ENCODE peak calls at places on chromosomes 5 and 9, in nine cellular contexts. R, G, O, X, E, M, Y, C and B are unnamed samples.
A peak's percentile ranks its signal among the peaks of the same experiment; 100 is the strongest.

GRCh38 chr5:150656191-150657132 is 4.6 kb upstream of the MYOZ3 start:
- DNase-seq in M (peak; percentile 68), E (peak; percentile 95), R (peak; percentile 86), X (no peak), G (no peak), C (peak; percentile 88), Y (peak; percentile 84), O (no peak), B (peak; percentile 58)

GRCh38 chr9:133568186-133568585 is 33.7 kb downstream of the ADAMTSL2 start:
- DNase-seq in Y (no peak), O (no peak), E (no peak), M (no peak), G (no peak), C (no peak), R (no peak), X (no peak), B (no peak)

GRCh38 chr5:132746592-132747063 is 598 bp upstream of the CCNI2 start:
- DNase-seq in C (no peak), E (no peak), M (peak; percentile 22), X (no peak), R (no peak), Y (peak; percentile 15), G (peak; percentile 10), O (no peak), B (peak; percentile 49)

GRCh38 chr5:6504677-6505414 is 56.2 kb downstream of the UBE2QL1 start:
- DNase-seq in X (no peak), E (peak; percentile 57), G (no peak), Y (no peak), C (no peak), M (no peak), R (no peak), O (peak; percentile 8), B (peak; percentile 22)

GRCh38 chr5:96354237-96354636 is 78.8 kb downstream of the PCSK1 start:
- DNase-seq in M (no peak), E (no peak), R (no peak), C (no peak), Y (no peak), X (no peak), G (no peak), O (no peak), B (no peak)

GRCh38 chr9:92071634-92072033 is 43.6 kb downstream of the SPTLC1 start:
- DNase-seq in Y (no peak), M (no peak), E (no peak), O (no peak), C (no peak), G (no peak), R (no peak), X (no peak), B (no peak)

GRCh38 chr5:98296426-98296825 is 477.0 kb upstream of the RGMB start:
- DNase-seq in C (no peak), O (peak; percentile 14), X (no peak), E (no peak), Y (no peak), G (peak; percentile 42), R (no peak), M (peak; percentile 52), B (no peak)

GRCh38 chr9:94801685-94802084 is 75.2 kb downstream of the AOPEP start:
- DNase-seq in Y (no peak), R (no peak), G (no peak), C (no peak), O (peak; percentile 29), X (no peak), M (peak; percentile 42), E (no peak), B (no peak)

DNA sequence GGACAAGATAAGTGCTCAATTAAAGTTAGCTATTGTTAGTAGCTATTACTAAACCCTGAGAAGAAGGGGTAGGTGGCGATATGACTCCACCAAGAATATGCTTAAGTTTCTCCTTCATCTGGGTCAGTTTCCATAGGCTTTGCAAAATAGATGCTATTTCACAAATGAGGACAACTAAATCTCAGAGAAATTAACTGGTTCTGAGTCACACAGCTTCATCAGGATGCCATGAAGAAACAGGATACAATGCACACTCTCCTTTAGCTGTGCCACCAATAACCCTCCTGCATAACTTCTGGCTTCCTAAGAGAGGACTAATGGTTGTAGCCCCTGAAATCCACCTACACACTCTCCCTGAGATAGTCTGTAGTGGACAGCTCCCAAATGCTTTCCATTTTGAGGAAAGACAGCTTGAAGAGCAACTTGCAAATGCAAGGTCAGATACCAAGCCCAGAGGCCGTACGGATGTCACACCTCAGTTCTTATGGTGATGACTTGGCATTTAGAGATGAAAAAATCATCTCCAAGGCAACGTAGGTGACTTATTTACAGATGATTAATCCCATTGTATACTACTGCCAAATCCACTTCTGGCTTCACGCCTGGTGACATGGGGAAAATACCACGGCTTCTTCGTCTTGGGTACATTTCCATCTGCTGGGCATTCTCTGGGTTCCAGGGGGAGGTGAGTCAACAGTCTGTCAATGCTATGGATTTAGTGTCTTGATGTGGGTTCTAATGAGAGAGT is 251.4 kb upstream of the IL12B start:
- DNase-seq in O (peak; percentile 97), E (no peak), M (peak; percentile 80), Y (no peak), X (no peak), R (no peak), G (peak; percentile 58), C (no peak), B (peak; percentile 100)
- TF ChIP-seq CTCF in O (peak; percentile 36), E (no peak), M (peak; percentile 31), Y (no peak), X (no peak), R (peak; percentile 34), G (peak; percentile 27), C (no peak), B (no peak)

DNA sequence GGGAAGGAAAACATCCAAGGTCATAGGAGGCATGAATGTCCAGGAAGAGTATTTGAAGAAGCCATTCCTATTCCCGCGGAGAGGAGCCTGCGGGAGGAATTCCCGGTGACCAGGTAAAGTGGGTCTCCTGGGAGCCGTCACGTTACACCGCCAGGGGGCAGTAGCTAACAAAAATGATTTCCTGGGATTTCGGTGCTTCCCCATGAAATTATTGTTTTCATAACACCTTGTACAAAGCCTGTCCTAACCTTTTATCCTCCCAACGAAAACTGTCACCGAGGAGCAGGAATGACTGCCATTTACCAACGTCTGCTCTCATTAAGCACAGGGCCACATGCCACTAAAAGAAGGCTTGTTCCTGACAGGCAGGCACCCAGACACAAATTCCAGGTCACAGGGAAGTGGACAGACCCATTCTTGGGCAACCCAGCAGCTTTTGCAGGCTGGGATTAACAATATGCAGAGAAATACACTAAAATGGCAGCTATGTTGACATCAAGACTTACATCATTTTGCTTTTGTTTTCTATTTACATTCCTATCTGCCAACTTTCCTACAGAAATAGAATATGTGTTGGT is 41.2 kb upstream of the CTSL start:
- DNase-seq in M (peak; percentile 36), E (peak; percentile 89), R (peak; percentile 58), X (peak; percentile 51), C (no peak), Y (no peak), G (peak; percentile 4), O (peak; percentile 46), B (peak; percentile 70)
- TF ChIP-seq CTCF in M (peak; percentile 66), E (no peak), R (peak; percentile 87), X (no peak), C (peak; percentile 62), Y (peak; percentile 69), G (peak; percentile 85), O (peak; percentile 80), B (peak; percentile 67)

GRCh38 chr5:120813551-120813950 is 349.5 kb downstream of the PRR16 start:
- DNase-seq in C (no peak), R (no peak), G (no peak), M (no peak), O (no peak), Y (no peak), E (no peak), X (no peak), B (no peak)

GRCh38 chr5:120818128-120818527 is 354.0 kb downstream of the PRR16 start:
- DNase-seq in X (no peak), E (no peak), G (no peak), C (no peak), M (no peak), O (no peak), Y (no peak), R (no peak), B (no peak)

DNA sequence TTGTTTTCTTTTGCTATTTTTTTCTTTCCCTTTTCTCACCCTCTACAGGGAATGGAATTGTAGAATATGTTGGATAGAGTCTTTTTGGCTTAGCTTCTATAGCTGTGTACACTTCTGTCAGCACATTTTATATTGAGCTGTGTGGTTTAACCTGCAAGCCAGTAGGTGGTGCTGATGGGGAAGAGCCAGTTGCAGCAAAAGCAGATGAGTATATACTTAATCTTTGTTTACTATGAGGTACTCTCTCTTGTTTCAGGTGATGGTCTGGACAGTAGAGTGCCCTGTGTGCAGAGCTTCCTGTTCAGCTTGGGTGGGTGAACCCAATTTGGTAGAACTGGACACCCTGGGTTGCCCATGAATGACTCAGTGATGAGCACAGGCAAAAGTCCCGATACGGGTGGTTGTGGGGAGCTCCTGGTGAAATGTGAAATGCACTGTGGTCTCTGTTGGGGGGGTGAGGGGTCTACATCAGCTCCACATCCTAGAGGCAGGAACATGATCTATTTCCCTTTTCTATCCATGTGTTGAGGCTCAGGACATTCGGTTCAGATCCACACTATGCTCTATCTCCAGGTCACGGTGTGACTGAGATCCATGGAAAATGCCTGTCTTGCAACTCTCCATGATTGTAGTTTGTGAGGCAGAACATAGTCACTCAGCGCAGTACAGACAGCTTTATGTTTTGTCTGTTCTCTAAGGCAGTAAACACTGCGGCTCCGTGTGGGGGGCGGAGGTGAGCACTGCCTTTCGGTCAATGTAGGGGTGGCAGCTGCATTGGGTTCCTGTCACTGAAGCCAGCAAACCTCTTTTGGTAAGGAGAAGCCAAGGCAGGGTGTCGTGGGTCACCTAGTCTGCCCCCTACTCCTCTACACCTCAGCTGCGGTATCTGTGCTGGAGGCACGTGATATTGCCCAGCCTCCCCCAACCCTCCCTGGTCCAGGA is 353.2 kb downstream of the PRR16 start:
- DNase-seq in R (peak; percentile 50), C (no peak), E (no peak), Y (no peak), G (no peak), X (no peak), O (peak; percentile 5), M (peak; percentile 13), B (peak; percentile 50)
- TF ChIP-seq CTCF in R (peak; percentile 80), C (no peak), E (no peak), Y (peak; percentile 49), G (peak; percentile 79), X (no peak), O (peak; percentile 69), M (peak; percentile 67), B (peak; percentile 72)

GRCh38 chr9:77946969-77947368 is 84.6 kb downstream of the GNAQ start:
- DNase-seq in M (no peak), Y (no peak), G (no peak), E (no peak), C (no peak), O (no peak), R (no peak), X (no peak), B (no peak)

GRCh38 chr9:77939149-77939668 is 92.4 kb downstream of the GNAQ start:
- DNase-seq in C (no peak), E (no peak), R (no peak), M (peak; percentile 65), X (no peak), G (peak; percentile 24), O (no peak), Y (no peak), B (no peak)

GRCh38 chr9:77945798-77946197 is 85.8 kb downstream of the GNAQ start:
- DNase-seq in Y (no peak), O (no peak), M (peak; percentile 71), R (no peak), C (no peak), E (no peak), G (peak; percentile 52), X (no peak), B (no peak)

GRCh38 chr9:77943053-77943452 is 88.6 kb downstream of the GNAQ start:
- DNase-seq in M (no peak), C (no peak), E (no peak), R (no peak), X (no peak), Y (no peak), G (no peak), O (no peak), B (peak; percentile 17)

DNA sequence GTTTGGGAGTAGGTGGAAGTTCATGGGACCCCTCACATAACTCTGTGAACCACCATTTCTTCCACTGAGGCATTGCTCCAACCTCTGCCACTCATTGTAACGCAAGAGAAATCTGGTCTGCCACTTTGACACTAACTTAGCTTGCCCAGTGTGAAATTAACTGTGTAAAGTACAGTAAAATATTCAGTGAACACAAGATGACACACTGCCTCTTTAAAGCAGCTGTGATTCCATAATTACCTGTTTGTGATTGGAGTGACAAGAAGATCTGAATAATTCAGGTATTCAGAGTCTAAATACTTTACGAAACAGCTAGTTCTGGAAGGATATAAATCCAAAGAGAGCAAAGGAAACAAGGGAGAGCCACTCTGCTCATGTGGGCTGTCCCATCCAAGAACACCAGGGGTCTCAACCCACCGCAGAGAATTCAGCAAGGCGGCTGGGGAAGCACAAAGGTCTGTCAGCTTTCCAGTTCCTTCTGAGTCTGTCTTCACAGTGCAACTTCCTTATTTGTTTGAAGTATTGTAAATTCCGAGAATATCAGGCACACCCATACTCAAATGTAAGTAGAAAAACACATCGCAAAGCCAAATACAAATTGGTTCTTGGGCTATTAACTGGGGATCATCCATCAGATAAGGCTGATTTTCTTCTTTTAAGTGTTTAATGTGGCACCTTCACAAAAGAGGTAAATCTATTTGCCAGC is 86.9 kb downstream of the GNAQ start:
- DNase-seq in X (no peak), E (no peak), C (no peak), G (no peak), M (peak; percentile 30), O (no peak), Y (no peak), R (no peak), B (no peak)
- TF ChIP-seq CTCF in X (no peak), E (no peak), C (no peak), G (peak; percentile 15), M (no peak), O (no peak), Y (no peak), R (peak; percentile 47), B (no peak)